ENCODE peak calls at places on chromosomes 6 and 20, in ten cellular contexts. E is NCI-H524 treated with DMSO at 0.1 percent for 48 hours; O is amygdala; H is GM12892; J is anterior cingulate cortex; A is GM19239; Y is left lung; C is pons; K is adrenal gland; M is stimulated activated naive CD8-positive, alpha-beta T cell treated with anti-CD3 and anti-CD28 coated beads, Interleukin-15, amount 100 ng/mL, for 72 hours. R is an unnamed sample.

GRCh38 chr20:33668087-33668790 is 1.5 kb downstream of the ACTL10 start:
- DNase-seq in E (no peak), O (no peak), H (peak), J (no peak), A (peak), Y (peak), C (no peak), K (peak), M (no peak), R (peak)

GRCh38 chr6:83370607-83371006 is 60.2 kb downstream of the ME1 start:
- DNase-seq in E (no peak), O (no peak), H (no peak), J (no peak), A (no peak), Y (no peak), C (no peak), K (no peak), M (no peak), R (no peak)

GRCh38 chr6:140671926-140672325 is 1297.5 kb upstream of the CITED2 start:
- DNase-seq in E (no peak), O (no peak), H (no peak), J (no peak), A (no peak), Y (no peak), C (peak), K (no peak), M (no peak), R (no peak)

GRCh38 chr6:81785340-81785739 is 32.9 kb upstream of the TENT5A start:
- DNase-seq in E (no peak), O (no peak), H (no peak), J (no peak), A (no peak), Y (no peak), C (no peak), K (no peak), M (no peak), R (no peak)

GRCh38 chr20:57211949-57212889 is 54.2 kb downstream of the BMP7 start:
- DNase-seq in E (no peak), O (peak), H (no peak), J (peak), A (no peak), Y (peak), C (no peak), K (peak), M (no peak), R (no peak)

GRCh38 chr20:24772667-24773066 is 176.4 kb upstream of the CST7 start:
- DNase-seq in E (no peak), O (no peak), H (no peak), J (no peak), A (no peak), Y (no peak), C (no peak), K (no peak), M (no peak), R (no peak)

GRCh38 chr6:119283214-119283613 is 66.3 kb downstream of the MAN1A1 start:
- DNase-seq in E (no peak), O (no peak), H (no peak), J (no peak), A (no peak), Y (no peak), C (no peak), K (no peak), M (no peak), R (no peak)

GRCh38 chr6:12009904-12010634 is 2.0 kb upstream of the HIVEP1 start:
- DNase-seq in E (peak), O (no peak), H (no peak), J (no peak), A (no peak), Y (no peak), C (peak), K (no peak), M (no peak), R (no peak)

GRCh38 chr6:5205035-5205469 is 55.7 kb downstream of the LYRM4 start:
- DNase-seq in E (no peak), O (no peak), H (no peak), J (no peak), A (no peak), Y (no peak), C (peak), K (peak), M (no peak), R (no peak)

GRCh38 chr6:140062042-140063041 is 687.9 kb upstream of the CITED2 start:
- DNase-seq in E (peak), O (no peak), H (no peak), J (no peak), A (no peak), Y (peak), C (no peak), K (peak), M (no peak), R (no peak)

GRCh38 chr6:89371849-89372505 is 19.5 kb upstream of the UBE2J1 start:
- DNase-seq in E (no peak), O (peak), H (no peak), J (peak), A (no peak), Y (peak), C (peak), K (peak), M (peak), R (peak)

GRCh38 chr6:5498579-5498899 is 237.2 kb downstream of the FARS2 start:
- DNase-seq in E (no peak), O (no peak), H (no peak), J (no peak), A (no peak), Y (no peak), C (no peak), K (no peak), M (no peak), R (no peak)

GRCh38 chr6:127382413-127382812 is 39.0 kb upstream of the ECHDC1 start:
- DNase-seq in E (no peak), O (no peak), H (no peak), J (no peak), A (no peak), Y (no peak), C (no peak), K (no peak), M (no peak), R (no peak)

GRCh38 chr6:89818977-89819335 is 638 bp downstream of the MDN1 start:
- DNase-seq in E (no peak), O (no peak), H (no peak), J (no peak), A (no peak), Y (no peak), C (peak), K (no peak), M (no peak), R (no peak)

R was measured in CD14-positive monocyte.